ENCODE peak calls at places on chromosomes 16 and 17, in four cellular contexts. F is fibroblast of the aortic adventitia, Z is mucosa of descending colon, X is pancreas. O is an unnamed sample.

GRCh38 chr16:50340578-50340977 is 28.2 kb downstream of the BRD7 start:
- DNase-seq in F (peak), Z (no peak), X (no peak), O (no peak)

GRCh38 chr17:14428640-14429029 is 127.8 kb downstream of the HS3ST3B1 start:
- DNase-seq in F (no peak), Z (no peak), X (no peak), O (no peak)

GRCh38 chr16:86508947-86509758 is 1.2 kb upstream of the FOXF1 start:
- DNase-seq in F (peak), Z (peak), X (no peak), O (peak)

GRCh38 chr17:751269-752001 is 629 bp downstream of the GEMIN4 start:
- DNase-seq in F (peak), Z (peak), X (peak), O (peak)

GRCh38 chr17:68955181-68955841 is at the start of gene ABCA8:
- DNase-seq in F (peak), Z (no peak), X (no peak), O (peak)

GRCh38 chr16:678209-678857 is 1.9 kb upstream of the STUB1 start:
- DNase-seq in F (no peak), Z (no peak), X (peak), O (no peak)

GRCh38 chr16:81444448-81445121 is at the start of gene CMIP:
- DNase-seq in F (peak), Z (peak), X (peak), O (peak)

GRCh38 chr17:81884520-81884919 is 6.9 kb downstream of the ALYREF start:
- DNase-seq in F (peak), Z (no peak), X (no peak), O (no peak)

GRCh38 chr16:65120811-65121721 is 797 bp downstream of the CDH11 start:
- DNase-seq in F (peak), Z (peak), X (no peak), O (peak)

GRCh38 chr16:47499700-47500264 is 38.7 kb downstream of the PHKB start:
- DNase-seq in F (no peak), Z (no peak), X (no peak), O (no peak)

GRCh38 chr16:80107900-80108299 is 432.9 kb upstream of the DYNLRB2 start:
- DNase-seq in F (no peak), Z (no peak), X (no peak), O (no peak)

GRCh38 chr17:64146418-64147109 is 16.6 kb upstream of the ERN1 start:
- DNase-seq in F (peak), Z (peak), X (peak), O (peak)

GRCh38 chr17:80529104-80529903 is 15.3 kb upstream of the RPTOR start:
- DNase-seq in F (no peak), Z (no peak), X (no peak), O (no peak)

GRCh38 chr17:20244671-20245070 is 222.7 kb downstream of the LGALS9B start:
- DNase-seq in F (peak), Z (no peak), X (no peak), O (peak)

GRCh38 chr16:88650749-88651275 is at the start of gene CYBA:
- DNase-seq in F (peak), Z (peak), X (peak), O (peak)

GRCh38 chr16:2388875-2389433 is 40.3 kb upstream of the CCNF start:
- DNase-seq in F (peak), Z (no peak), X (peak), O (peak)

GRCh38 chr17:49439673-49440571 is 25.2 kb upstream of the PHB1 start:
- DNase-seq in F (no peak), Z (no peak), X (no peak), O (no peak)

GRCh38 chr17:31497994-31498826 is 106.7 kb downstream of the RAB11FIP4 start:
- DNase-seq in F (no peak), Z (peak), X (no peak), O (no peak)

GRCh38 chr17:13074026-13074425 is 56.2 kb upstream of the ELAC2 start:
- DNase-seq in F (peak), Z (no peak), X (no peak), O (peak)

GRCh38 chr16:2763173-2763572 is 10.7 kb downstream of the SRRM2 start:
- DNase-seq in F (no peak), Z (peak), X (no peak), O (no peak)

DNA sequence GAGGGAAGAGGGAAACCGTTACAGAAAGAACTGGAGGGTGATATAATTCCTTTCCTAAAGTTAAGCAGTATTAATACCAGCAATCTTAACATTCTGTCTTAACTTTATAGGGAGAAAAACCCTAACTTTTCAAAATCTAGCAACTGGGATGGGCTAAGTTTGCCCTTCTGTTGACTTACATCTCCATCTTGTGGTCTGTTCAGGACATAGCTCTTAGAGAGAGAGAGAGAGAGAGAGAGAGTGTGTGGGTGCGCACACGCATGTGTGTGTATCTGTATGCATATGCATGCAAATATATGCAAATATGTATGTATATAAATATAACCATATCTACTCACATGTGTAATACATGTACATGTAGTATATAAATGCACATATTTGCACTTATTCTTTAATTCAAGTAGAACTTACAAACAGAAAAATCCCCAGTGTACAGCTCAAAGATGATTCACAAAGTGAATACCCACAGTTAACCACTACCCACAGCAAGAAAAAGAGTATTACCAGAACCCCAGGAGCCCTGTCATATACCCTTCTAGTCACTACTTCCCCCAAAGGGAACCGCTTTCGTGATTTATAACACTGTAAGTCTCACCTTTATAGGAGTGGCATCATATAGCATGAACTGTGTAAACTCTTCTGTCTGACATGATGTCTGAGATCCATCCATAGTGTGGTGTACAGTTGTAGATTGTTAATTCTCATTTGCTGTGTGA is 46.4 kb downstream of the STX8 start:
- DNase-seq in F (peak), Z (no peak), X (no peak), O (peak)
- TF ChIP-seq CTCF in F (peak), Z (no peak), X (no peak), O (peak)

GRCh38 chr16:14074544-14074943 is 3.4 kb downstream of the MRTFB start:
- DNase-seq in F (no peak), Z (no peak), X (no peak), O (no peak)

GRCh38 chr16:14071576-14072271 is 605 bp downstream of the MRTFB start:
- DNase-seq in F (no peak), Z (peak), X (no peak), O (peak)

GRCh38 chr16:14070877-14071575 is at the start of gene MRTFB:
- DNase-seq in F (peak), Z (peak), X (peak), O (peak)

GRCh38 chr16:14070555-14070876 is 603 bp upstream of the MRTFB start:
- DNase-seq in F (no peak), Z (no peak), X (no peak), O (no peak)

GRCh38 chr16:14072360-14072759 is 1.2 kb downstream of the MRTFB start:
- DNase-seq in F (no peak), Z (no peak), X (no peak), O (no peak)
- H3K4me3 ChIP-seq in F (peak), Z (no peak), X (peak), O (peak)

DNA sequence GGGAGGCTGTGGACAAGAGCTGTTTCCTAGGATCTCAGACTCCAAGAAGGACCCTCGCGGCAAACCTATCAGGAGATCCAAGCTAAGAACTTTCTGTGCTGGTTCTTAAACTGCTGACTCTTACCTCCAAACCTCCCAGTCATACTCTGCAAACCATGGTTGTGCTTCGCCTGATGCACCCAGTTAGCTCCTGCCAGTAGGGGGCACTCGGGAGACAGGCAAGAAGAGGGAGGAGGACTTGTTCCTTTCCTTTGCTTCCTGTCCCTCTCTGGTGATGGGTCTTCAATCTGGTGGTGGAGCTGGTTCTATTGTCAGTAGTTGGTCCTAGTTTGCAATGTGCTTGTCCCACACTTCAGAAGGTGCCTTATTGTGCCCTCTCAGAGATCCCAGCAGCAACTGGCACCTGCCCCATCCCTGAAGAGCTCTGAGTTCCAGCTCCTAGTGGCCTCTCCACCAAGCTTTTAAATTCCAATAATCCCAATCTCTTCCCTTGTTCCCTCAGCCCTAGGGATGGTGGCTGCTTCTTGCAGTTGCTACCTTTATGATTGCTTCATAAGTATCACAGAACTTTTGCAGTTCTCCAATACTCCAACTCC is 113.5 kb upstream of the RPL38 start:
- DNase-seq in F (peak), Z (peak), X (peak), O (peak)
- TF ChIP-seq CTCF in F (peak), Z (peak), X (peak), O (peak)

GRCh38 chr17:29583324-29584248 is 5.9 kb downstream of the GIT1 start:
- DNase-seq in F (no peak), Z (peak), X (no peak), O (no peak)

GRCh38 chr17:29586676-29587469 is 2.6 kb downstream of the GIT1 start:
- DNase-seq in F (no peak), Z (peak), X (no peak), O (no peak)

GRCh38 chr17:29584452-29585079 is 4.9 kb downstream of the GIT1 start:
- DNase-seq in F (no peak), Z (peak), X (no peak), O (no peak)

GRCh38 chr17:29587591-29587990 is 1.9 kb downstream of the GIT1 start:
- DNase-seq in F (no peak), Z (no peak), X (no peak), O (no peak)

DNA sequence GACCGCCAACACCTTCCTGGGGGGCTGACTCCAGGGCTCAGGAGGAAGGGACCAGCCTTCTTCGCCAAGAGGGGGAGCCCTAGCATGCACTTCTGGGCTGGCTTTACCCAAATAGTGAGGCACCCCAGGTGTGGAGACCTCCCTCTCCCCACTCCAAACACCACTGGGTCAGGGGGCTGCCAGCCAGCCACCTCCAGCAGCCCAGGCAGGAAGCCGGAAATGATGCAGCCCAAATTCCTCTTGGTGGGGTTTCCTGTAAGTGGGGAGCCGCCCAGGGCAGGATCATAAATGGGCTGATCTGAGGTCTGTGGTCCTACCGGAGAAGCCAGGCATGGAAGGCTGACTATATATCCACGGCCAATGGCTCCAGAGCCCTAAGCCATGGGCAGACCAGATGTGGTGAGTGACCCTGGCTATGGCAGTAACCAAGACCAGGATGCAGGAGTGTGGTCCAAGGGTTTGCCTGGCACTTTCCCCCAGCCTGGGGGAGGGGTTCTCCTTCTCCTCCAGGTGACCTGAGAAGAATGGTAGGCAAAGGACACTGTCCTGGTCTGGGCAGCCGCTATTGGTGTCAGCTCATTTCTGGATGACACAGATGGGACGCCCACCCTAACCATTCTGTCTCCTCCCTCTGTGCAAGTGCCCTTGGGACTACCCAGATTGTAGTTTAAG is 4.2 kb downstream of the GIT1 start:
- DNase-seq in F (no peak), Z (peak), X (no peak), O (peak)
- H3K4me3 ChIP-seq in F (no peak), Z (no peak), X (no peak), O (no peak)

DNA sequence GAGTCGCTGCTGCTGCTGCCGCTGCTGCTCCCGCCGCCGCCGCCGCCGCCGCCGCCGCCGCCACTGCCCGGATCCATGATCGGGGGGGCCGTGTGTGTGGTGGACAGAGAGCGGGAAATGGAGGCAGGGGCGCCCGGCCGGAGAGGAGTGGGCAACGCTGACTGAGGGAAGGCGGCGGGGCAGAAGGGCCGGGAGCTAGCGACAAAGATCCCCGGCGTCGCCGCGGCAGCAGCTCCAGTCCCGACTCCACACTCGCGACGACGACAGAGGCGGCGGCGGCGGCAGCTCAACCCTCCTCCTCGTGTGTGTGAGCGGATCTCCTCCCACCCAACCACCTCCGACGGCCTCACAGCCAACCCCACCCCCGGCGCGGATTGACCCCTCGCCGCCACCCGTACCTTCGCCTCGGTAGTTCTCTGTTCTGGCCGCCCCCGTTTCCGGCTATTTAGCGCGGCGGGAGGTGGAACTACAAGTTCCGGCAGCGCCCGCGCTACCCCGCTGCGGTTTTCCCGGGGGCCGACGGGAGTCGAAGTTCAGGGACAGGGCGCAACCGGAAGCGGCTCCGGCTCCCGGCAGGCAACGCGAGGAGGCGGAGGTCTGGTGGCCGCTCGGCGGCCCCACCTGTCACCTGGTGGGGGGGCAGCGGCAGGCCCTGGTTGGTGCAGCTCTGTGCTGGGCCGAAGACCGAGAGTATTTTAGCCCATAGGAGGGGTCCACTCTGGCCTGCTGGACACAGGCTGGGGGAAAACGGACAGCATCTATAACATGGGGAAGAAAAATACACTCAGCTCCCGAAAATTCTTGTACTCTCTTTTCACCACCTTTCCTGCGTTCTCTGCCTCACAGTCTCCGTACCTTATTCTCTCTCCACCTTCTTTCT is at the start of gene GSPT1:
- DNase-seq in F (peak), Z (peak), X (peak), O (peak)
- TF ChIP-seq CTCF in F (no peak), Z (peak), X (no peak), O (no peak)

DNA sequence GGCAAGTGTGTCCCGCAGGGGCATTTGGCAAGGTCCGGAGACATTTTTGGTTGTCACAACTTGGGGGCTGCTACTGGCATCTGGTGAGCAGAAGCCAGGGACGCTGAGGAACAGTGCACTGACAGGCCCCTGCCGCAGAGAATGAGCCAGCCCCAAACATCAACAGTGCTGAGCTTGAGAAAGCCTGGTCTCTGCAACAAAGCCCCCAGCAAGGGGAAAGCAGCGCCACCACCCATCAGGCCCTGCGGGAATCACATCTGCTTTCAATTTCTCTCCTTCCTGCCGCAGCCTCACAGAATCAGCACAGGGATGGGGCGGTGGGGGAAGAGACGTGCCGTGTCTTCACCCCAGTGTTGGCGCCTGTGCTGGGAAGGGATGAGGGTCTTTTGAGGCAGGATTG is 14.8 kb upstream of the PRPSAP1 start:
- DNase-seq in F (no peak), Z (no peak), X (no peak), O (no peak)
- H3K4me3 ChIP-seq in F (no peak), Z (no peak), X (no peak), O (no peak)

GRCh38 chr16:11848842-11849241 is 2.5 kb downstream of the RSL1D1 start:
- DNase-seq in F (peak), Z (no peak), X (no peak), O (peak)

GRCh38 chr16:11852092-11852809 is 909 bp upstream of the RSL1D1 start:
- DNase-seq in F (no peak), Z (no peak), X (no peak), O (no peak)

GRCh38 chr16:11857161-11857560 is 5.8 kb upstream of the RSL1D1 start:
- DNase-seq in F (no peak), Z (no peak), X (no peak), O (peak)

DNA sequence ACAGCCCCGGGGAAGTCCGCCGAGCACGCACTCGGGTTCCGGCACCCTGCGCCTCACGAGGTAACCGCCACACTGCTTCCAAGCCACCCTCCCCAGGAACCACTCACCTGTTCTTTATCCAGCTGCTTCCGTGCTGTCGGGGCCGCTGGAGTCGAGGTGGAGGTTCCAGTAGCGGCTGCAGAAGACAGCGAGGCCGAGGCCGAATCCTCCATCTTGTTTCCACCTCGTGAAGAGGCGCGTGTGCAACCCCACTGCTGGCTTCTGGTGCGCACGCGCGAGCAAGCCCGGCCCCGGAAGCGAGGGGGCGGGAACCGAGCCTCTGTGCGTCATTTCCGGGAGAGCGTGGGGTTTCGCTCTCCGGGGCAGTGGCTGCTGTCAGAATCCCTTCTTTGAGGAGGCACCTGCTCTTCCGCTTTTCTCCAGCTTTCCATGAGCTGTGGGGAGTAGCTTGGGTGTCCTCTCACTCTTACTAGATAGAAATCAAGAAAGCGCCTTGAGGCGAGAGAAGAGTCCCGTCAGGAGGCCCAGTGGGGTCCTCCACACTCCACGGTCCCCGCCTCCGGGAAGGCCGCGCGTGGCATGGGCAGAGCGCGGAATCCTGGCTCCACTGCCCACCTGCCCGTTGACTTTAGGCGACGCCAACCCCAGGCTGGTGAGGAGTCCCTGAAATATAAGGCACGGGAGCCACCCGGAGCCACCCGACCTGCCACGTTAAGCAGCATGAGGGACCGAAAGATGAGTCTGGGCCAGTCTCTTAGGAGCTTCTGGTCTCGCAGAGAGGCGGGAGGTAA is at the start of gene RSL1D1:
- DNase-seq in F (peak), Z (peak), X (peak), O (peak)
- TF ChIP-seq CTCF in F (no peak), Z (no peak), X (no peak), O (no peak)

DNA sequence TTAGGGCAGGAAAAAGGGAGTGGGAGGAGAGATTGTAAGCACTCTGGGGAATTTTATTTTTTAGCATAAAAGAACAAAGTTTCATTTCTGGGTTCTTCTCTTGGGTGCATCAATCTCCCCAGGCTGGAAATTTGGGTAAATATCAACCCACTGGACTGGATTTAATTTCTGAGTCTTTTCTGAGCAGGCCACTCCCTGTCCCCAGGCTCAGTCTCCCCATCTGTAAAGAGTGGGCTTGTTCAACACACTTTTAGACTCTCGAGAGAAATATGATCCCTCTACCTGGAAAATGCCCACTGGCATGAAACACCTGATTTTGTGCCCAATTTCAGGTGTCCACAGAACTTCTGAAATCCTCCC is 617 bp upstream of the VTN start:
- DNase-seq in F (no peak), Z (no peak), X (no peak), O (no peak)
- H3K4me3 ChIP-seq in F (peak), Z (no peak), X (peak), O (peak)

O was measured in fibroblast of pulmonary artery.